ENCODE peak calls at places on chromosomes 3 and 15, in six cellular contexts. N is upper lobe of right lung, U is fibroblast of lung, B is astrocyte, T is uterus, J is lower lobe of right lung. X is an unnamed sample.

GRCh38 chr3:42442640-42443039 is 32.2 kb upstream of the LYZL4 start:
- DNase-seq in J (peak; percentile 50), N (no peak), U (no peak), B (no peak), T (no peak), X (no peak)

GRCh38 chr3:135192929-135193328 is 397.9 kb downstream of the EPHB1 start:
- DNase-seq in J (no peak), U (peak; percentile 28), N (no peak), B (no peak), T (no peak), X (no peak)

GRCh38 chr3:43071313-43071893 is 34.5 kb downstream of the POMGNT2 start:
- DNase-seq in T (no peak), J (no peak), U (no peak), B (no peak), N (no peak), X (no peak)

GRCh38 chr15:53576841-53577240 is 182.6 kb downstream of the WDR72 start:
- DNase-seq in J (no peak), U (no peak), B (no peak), T (no peak), N (no peak), X (no peak)

GRCh38 chr3:50388021-50388719 is 28.8 kb upstream of the TMEM115 start:
- DNase-seq in U (no peak), J (no peak), T (no peak), N (no peak), B (no peak), X (no peak)

GRCh38 chr3:195258449-195259145 is 12.4 kb downstream of the XXYLT1 start:
- DNase-seq in T (no peak), U (no peak), N (peak; percentile 57), B (no peak), J (no peak), X (no peak)

GRCh38 chr3:159785276-159785675 is 203.4 kb upstream of the IL12A start:
- DNase-seq in N (no peak), B (no peak), U (peak; percentile 45), T (no peak), J (no peak), X (no peak)

GRCh38 chr15:79721256-79721655 is 175.6 kb downstream of the MTHFS start:
- DNase-seq in T (no peak), B (no peak), U (no peak), J (no peak), N (no peak), X (no peak)

GRCh38 chr15:69939513-69940440 is 157.9 kb downstream of the TLE3 start:
- DNase-seq in N (no peak), B (no peak), U (peak; percentile 22), J (no peak), T (no peak), X (no peak)

GRCh38 chr15:78049691-78050440 is 27.6 kb downstream of the TBC1D2B start:
- DNase-seq in J (peak; percentile 53), U (peak; percentile 92), B (peak; percentile 91), N (no peak), T (no peak), X (no peak)

GRCh38 chr3:47889001-47889757 is 86.2 kb downstream of the DHX30 start:
- DNase-seq in B (no peak), J (no peak), U (no peak), N (no peak), T (no peak), X (no peak)

GRCh38 chr15:52441846-52442245 is 86.8 kb downstream of the MYO5A start:
- DNase-seq in U (peak; percentile 73), B (peak; percentile 65), J (no peak), T (no peak), N (no peak), X (no peak)

GRCh38 chr15:58771621-58772235 is 626 bp downstream of the MINDY2 start:
- DNase-seq in U (no peak), J (peak; percentile 75), B (no peak), N (peak; percentile 75), T (peak; percentile 52), X (no peak)

GRCh38 chr3:71026634-71027578 is 556.6 kb downstream of the FOXP1 start:
- DNase-seq in N (no peak), T (no peak), U (no peak), J (no peak), B (no peak), X (no peak)

GRCh38 chr15:77030928-77031375 is 36.0 kb downstream of the PSTPIP1 start:
- DNase-seq in N (peak; percentile 65), J (no peak), T (peak; percentile 12), U (no peak), B (no peak), X (no peak)

GRCh38 chr3:194623449-194624290 is 9.5 kb downstream of the TMEM44 start:
- DNase-seq in N (no peak), T (no peak), J (no peak), U (no peak), B (no peak), X (no peak)

GRCh38 chr3:15331606-15332404 is 581 bp downstream of the SH3BP5 start:
- DNase-seq in T (peak; percentile 52), B (peak; percentile 27), U (peak; percentile 27), N (peak; percentile 78), J (peak; percentile 63), X (no peak)

GRCh38 chr15:63347074-63347859 is 34.4 kb downstream of the CA12 start:
- DNase-seq in N (no peak), B (peak; percentile 27), T (no peak), U (peak; percentile 40), J (no peak), X (no peak)

GRCh38 chr3:120625199-120625598 is 29.1 kb downstream of the NDUFB4 start:
- DNase-seq in J (no peak), B (no peak), T (no peak), N (no peak), U (no peak), X (no peak)

GRCh38 chr3:120622457-120622856 is 26.3 kb downstream of the NDUFB4 start:
- DNase-seq in J (no peak), T (no peak), U (no peak), B (no peak), N (no peak), X (no peak)

GRCh38 chr3:120623719-120624093 is 27.6 kb downstream of the NDUFB4 start:
- DNase-seq in B (no peak), J (no peak), T (no peak), N (no peak), U (no peak), X (no peak)

DNA sequence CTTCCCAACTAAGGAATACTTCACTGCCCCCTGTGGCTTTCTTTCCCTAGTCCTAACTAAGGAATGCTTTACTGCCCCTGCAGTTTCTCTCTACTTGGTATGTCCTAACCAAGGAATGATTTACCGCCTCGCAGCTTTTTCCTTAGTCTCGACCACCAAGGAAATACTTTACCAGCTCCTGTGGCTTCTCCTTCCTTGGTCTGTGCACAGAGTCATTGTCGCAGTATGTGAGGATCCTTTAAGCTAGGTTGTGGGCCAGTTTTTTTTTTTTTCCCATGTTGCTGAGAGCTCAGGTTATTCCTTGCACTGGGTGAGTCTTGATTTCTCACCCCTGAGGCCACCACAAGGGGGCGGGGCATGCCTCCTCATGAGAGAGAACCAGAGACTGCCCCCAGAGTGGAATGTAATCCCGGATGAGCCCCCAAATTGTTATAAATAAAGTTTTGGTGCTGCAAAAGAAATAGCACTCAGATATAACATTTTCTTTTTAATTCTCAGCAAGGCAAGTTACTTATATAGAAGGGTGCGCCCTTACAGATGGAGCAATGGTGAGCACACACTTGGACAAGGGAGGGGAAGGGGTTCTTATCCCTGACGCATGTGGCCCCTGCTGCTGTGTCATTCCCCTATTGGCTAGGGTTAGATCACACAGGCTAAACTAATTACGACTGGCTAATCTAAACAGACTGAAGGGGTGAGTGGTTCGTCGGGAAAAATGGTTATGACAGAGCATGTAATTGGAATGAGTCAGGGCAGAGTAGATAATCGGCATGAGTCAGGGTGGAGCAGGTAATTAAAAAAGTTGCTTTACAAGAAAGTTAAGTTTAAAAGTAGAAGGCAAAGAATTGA is 27.0 kb downstream of the NDUFB4 start:
- DNase-seq in T (no peak), B (peak; percentile 57), N (no peak), J (no peak), U (peak; percentile 56), X (no peak)
- TF ChIP-seq CTCF in T (no peak), B (no peak), N (peak; percentile 15), J (no peak), U (no peak), X (no peak)

DNA sequence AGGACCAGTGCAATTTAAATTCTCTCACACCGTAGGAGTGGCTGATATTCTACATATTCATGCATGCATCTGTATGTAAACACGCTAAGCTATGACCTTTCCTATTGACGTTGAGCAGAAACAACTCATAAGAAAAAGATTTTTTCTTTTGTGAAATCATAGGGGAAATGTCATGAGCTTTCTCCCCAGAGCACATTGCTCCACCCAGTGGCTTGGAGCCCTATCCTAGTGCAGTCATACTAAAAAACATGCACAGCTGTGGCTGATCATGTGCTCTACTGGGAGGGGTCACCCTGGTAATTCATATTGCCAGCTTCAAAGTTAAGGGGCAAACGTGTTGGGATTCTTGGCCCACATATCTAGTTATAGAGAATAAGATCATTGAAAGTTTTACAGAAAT is 1.8 kb upstream of the MESD start:
- DNase-seq in U (peak; percentile 24), T (peak; percentile 69), B (no peak), J (no peak), N (no peak), X (no peak)
- H3K4me3 ChIP-seq in U (no peak overlapping the region), T (no peak overlapping the region), B (no peak overlapping the region), J (no peak overlapping the region), N (no peak overlapping the region), X (no peak overlapping the region)

GRCh38 chr15:27821273-27821672 is 277.8 kb downstream of the OCA2 start:
- DNase-seq in U (no peak), N (no peak), B (no peak), T (no peak), J (no peak), X (no peak)
- H3K9me3 ChIP-seq in U (no peaks in the 10 kb centered on the region), N (no peaks in the 10 kb centered on the region), B (no peaks in the 10 kb centered on the region), T (no peaks in the 10 kb centered on the region), J (peaks cover 8% of the 10 kb centered on the region), X (peaks cover 16% of the 10 kb centered on the region)

GRCh38 chr3:182686033-182686886 is 107.0 kb upstream of the ATP11B start:
- DNase-seq in T (no peak), B (no peak), U (no peak), N (no peak), J (no peak), X (no peak)

GRCh38 chr3:182683335-182684257 is 109.7 kb upstream of the ATP11B start:
- DNase-seq in B (peak; percentile 40), T (peak; percentile 37), U (peak; percentile 54), N (no peak), J (no peak), X (peak; percentile 29)

DNA sequence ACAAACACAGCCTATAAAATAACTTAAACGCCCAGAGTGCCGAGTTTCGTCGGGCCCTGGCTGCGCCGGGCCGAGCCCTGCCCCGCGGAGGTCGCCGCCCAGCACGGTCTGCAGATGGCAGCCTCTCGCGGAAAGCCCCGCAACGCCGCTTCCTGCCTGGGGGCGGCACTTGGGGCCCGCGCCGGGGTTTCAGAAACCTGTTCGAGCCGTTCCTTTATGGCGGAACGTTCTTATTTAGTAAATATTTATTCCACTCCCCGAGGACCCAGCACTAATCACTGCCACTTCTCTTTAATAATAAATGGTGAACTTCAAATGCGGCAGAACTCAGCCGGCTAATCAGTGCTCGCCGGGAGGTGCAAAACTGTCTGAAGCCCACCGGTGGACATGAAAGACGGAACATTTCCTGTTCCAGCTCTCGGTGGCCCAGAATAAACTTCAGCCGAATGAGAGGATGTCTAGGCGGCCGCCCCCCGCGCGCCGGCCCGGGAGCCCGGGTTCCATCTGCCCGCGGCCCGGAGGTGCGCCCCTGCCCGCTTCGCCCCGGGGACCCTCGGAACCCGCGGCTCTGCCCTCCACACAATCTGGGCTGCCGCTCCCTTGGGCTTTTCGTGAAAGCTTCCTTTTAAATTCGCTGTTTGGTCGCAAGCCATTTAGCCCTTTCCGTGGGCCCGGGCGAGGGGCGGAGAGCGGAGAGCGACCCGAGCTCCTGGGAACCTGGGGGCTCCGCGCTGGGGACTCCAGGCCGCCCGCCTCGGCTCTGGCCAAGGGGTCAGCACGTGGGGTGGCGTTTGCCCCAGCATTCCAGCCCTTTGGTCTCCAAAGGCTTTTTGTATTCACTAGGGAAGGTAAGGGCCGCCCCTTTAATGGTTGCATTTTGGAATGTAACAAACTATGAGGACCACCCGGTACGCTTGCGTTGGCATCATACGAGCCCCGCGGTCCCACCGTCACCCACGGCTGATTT is 110.8 kb upstream of the ATP11B start:
- DNase-seq in T (no peak), N (peak; percentile 75), U (peak; percentile 48), J (peak; percentile 59), B (peak; percentile 16), X (no peak)
- TF ChIP-seq CTCF in T (no peak), N (peak; percentile 38), U (peak; percentile 25), J (peak; percentile 31), B (peak; percentile 17), X (peak; percentile 23)